ENCODE peak calls at places on chromosomes 12 and 14, in eight cellular contexts. T is Panc1, X is mammary epithelial cell, L is upper lobe of left lung, A is Karpas-422, I is fibroblast of lung, U is tibial artery, Z is cardiac muscle cell. N is an unnamed sample.

GRCh38 chr14:74552623-74553022 is 59.1 kb downstream of the ISCA2 start:
- DNase-seq in Z (no peak), X (no peak), A (no peak), I (peak), L (peak), T (no peak), U (peak), N (peak)

GRCh38 chr14:29463727-29464370 is 463.8 kb downstream of the PRKD1 start:
- DNase-seq in L (no peak), Z (peak), U (no peak), I (peak), X (no peak), T (no peak), A (no peak), N (no peak)

GRCh38 chr12:93593833-93594232 is 21.4 kb downstream of the SOCS2 start:
- DNase-seq in I (no peak), Z (no peak), T (no peak), L (no peak), X (no peak), U (no peak), A (no peak), N (no peak)

GRCh38 chr12:5085896-5086295 is 42.2 kb downstream of the KCNA5 start:
- DNase-seq in A (no peak), T (no peak), Z (no peak), X (peak), U (no peak), L (no peak), I (peak), N (no peak)

GRCh38 chr12:57896437-57897201 is 44.7 kb upstream of the ATP23 start:
- DNase-seq in A (no peak), L (peak), U (peak), X (no peak), T (peak), Z (peak), I (peak), N (peak)

GRCh38 chr12:106906715-106907114 is 49.0 kb upstream of the TMEM263 start:
- DNase-seq in L (no peak), I (no peak), Z (no peak), A (no peak), U (no peak), T (no peak), X (no peak), N (no peak)

GRCh38 chr12:32266756-32267155 is 132.6 kb upstream of the FGD4 start:
- DNase-seq in A (no peak), U (no peak), L (no peak), Z (no peak), T (no peak), I (no peak), X (no peak), N (no peak)

GRCh38 chr12:49147384-49147783 is 16.2 kb upstream of the TUBA1B start:
- DNase-seq in X (no peak), U (no peak), A (no peak), T (no peak), I (no peak), Z (no peak), L (no peak), N (no peak)

GRCh38 chr14:88323520-88324199 is 591 bp upstream of the KCNK10 start:
- DNase-seq in A (peak), I (peak), T (no peak), L (no peak), U (no peak), X (no peak), Z (peak), N (no peak)

GRCh38 chr14:50821471-50822464 is 9.2 kb downstream of the NIN start:
- DNase-seq in L (peak), T (no peak), X (peak), I (no peak), U (no peak), Z (no peak), A (peak), N (no peak)

GRCh38 chr12:57300961-57301584 is 50.1 kb upstream of the STAC3 start:
- DNase-seq in Z (no peak), I (no peak), U (no peak), L (no peak), T (no peak), A (no peak), X (no peak), N (no peak)

DNA sequence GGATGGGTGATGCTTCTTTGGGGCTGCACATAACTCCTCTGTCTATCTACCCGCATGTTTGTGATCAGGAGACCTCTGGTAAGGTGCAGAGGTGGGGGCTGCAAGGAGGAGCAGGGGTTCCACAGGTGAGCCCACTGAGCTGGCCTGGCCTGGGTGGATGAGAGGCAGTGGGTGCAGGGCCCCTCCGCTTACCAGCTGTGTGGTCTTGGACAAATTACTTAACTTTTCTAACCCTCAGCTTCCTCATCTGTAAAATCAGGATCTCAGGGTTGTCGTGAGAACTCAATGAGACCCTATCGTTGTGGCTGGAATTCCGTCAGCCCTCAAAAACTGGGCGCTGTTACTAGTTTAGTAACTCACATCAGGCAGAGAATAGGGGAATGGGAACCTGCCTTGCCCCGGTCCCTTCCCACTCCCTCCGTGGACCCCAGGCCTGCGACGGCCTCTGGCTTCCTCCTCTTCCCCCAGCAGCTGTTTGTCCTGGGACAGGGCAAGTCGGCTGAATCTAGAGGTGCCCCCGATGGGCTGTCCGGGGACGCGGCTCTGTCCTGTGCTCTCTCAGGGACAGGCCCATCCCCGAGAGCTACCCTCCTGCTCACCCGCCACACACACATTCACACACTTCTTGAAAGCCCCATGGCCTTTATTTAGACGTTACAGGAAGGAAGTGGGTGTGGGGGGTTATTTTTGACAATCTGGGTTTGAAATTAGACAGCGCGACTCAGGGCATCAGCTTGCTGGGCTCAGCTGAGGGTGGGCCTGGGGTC is 7.6 kb downstream of the PTPN6 start:
- DNase-seq in X (no peak), L (no peak), Z (no peak), A (peak), I (no peak), U (peak), T (no peak), N (no peak)
- H3K27ac ChIP-seq in X (no peak), L (peak), Z (peak), A (peak), I (no peak), U (no peak), T (no peak), N (no peak)

DNA sequence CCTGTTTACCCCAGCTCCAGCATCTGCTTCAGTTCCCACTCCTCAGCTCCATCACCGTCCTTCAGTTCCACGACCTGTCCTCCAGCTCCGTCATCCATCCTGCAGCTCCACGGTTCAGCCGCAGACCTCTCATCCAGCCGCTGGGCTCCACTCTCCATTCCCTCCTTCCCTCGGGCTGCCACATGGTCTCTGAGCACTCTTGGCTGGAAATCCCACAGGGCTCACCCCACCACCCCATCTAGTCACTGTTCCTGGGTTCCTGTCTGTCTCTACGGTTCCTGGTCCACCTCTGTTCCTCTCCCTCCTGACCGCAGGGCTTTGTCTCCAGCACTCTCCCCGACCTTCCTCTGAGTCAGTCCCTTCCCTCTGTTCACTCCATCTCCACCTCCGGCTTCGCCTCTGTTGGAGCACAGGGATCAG is 3.2 kb upstream of the P3H3 start:
- DNase-seq in A (no peak), U (no peak), X (peak), Z (no peak), I (peak), T (no peak), L (no peak), N (no peak)
- H3K27ac ChIP-seq in A (no peak), U (no peak), X (no peak), Z (no peak), I (peak), T (no peak), L (no peak), N (no peak)

GRCh38 chr12:108637222-108637621 is 3.5 kb upstream of the SELPLG start:
- DNase-seq in X (no peak), I (no peak), T (no peak), L (no peak), A (no peak), U (peak), Z (no peak), N (no peak)
- H3K27ac ChIP-seq in X (no peak), I (no peak), T (no peak), L (no peak), A (peak), U (no peak), Z (no peak), N (no peak)

GRCh38 chr12:76187177-76187576 is 102.7 kb upstream of the NAP1L1 start:
- DNase-seq in X (no peak), U (no peak), L (no peak), A (no peak), I (no peak), Z (no peak), T (no peak), N (no peak)

GRCh38 chr12:76193961-76194360 is 109.5 kb upstream of the NAP1L1 start:
- DNase-seq in I (no peak), X (no peak), T (no peak), U (no peak), Z (no peak), L (no peak), A (no peak), N (no peak)

GRCh38 chr12:76186507-76186906 is 102.0 kb upstream of the NAP1L1 start:
- DNase-seq in L (no peak), U (no peak), I (peak), T (no peak), Z (no peak), X (no peak), A (no peak), N (no peak)

GRCh38 chr12:76192416-76192815 is 107.9 kb upstream of the NAP1L1 start:
- DNase-seq in Z (no peak), U (no peak), T (no peak), I (no peak), A (no peak), X (no peak), L (no peak), N (no peak)

DNA sequence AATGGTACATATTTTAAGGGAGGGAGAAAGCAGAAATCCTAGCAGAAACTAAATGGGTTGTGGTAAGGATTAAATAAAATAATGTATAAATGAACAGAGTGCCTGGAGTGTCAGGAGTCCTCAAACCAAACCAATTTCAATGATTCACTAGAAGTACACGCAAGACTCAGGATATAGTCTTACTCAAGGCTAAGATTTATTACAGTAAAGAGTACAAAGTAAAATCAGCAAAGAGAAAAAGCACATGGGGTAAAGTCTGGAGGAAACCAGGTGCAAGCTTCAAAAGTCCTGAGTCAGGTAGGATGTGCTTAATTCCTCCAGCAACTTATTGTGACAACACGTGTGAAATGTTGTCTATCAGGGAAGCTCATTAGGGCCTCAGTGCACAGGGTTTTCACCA is 105.8 kb upstream of the NAP1L1 start:
- DNase-seq in X (no peak), L (no peak), I (no peak), T (no peak), A (no peak), Z (no peak), U (no peak), N (no peak)
- H3K27ac ChIP-seq in X (no peak), L (no peak), I (no peak), T (no peak), A (no peak), Z (no peak), U (no peak), N (no peak)

DNA sequence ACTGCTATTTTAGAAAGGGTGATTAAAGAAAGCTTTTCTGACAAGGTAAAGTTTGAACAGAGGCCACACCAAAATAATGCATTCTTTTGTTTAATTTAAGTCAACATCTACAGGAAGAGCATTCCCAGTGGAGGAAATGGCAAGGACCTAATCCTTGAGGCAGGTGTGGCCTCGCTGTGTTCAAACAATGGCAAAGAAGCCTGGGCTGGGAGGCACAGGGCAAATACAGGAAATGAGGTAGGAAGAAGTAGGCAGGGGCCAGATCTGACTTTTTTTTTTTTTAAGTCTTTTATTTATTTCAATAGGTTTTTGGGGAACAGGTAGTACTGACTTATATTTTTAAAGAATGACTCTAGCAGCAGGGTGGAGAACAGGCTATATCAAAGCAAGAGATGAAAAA is 53.5 kb downstream of the ARMH4 start:
- DNase-seq in I (no peak), X (no peak), L (no peak), T (no peak), U (no peak), Z (no peak), A (no peak), N (no peak)
- H3K27ac ChIP-seq in I (no peak), X (no peak), L (no peak), T (no peak), U (no peak), Z (no peak), A (no peak), N (peak)

DNA sequence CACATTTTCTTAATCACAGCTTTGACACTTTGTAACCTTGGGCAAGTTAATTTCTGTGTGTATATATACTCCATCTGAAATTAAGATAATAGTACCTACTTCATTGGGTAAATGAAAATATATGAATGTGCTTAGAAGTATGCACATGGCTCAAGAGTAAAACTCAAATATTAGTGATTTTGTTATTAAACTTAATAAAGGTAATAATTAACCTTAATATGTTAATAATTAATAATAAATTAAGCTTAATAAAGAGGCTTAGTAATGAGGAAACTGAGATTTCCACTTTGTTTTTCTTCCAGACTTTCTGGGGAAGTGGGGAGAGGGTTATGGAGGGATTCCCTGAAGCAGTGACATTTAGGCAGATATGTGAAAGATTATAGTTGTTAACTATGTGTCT is 19.8 kb downstream of the USP15 start:
- DNase-seq in Z (no peak), U (no peak), I (no peak), L (no peak), T (no peak), A (no peak), X (no peak), N (no peak)
- H3K27ac ChIP-seq in Z (no peak), U (no peak), I (no peak), L (no peak), T (no peak), A (no peak), X (no peak), N (no peak)

DNA sequence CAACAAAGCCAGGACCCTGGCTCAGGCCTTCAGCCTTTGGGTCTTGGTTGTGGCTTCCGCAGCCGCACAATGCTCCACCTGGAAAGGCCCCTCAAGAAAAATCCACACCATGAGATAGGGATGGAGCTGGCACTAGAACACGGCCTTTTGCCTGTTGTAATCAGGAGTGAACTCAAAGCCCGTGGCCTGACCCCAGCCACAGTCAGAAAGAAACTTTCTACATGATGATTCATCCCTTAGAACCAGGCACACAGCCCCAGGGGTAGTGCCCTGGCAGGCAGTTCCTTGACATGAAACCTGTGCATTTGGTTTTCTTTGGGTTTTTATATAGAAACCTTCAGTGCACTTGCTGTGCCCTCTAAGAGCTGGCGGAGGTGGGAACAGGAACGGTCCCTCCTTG is 5.1 kb downstream of the CLMN start:
- DNase-seq in I (peak), X (peak), A (peak), L (peak), U (no peak), T (no peak), Z (no peak), N (no peak)
- H3K27ac ChIP-seq in I (no peak), X (peak), A (peak), L (peak), U (peak), T (peak), Z (no peak), N (peak)

DNA sequence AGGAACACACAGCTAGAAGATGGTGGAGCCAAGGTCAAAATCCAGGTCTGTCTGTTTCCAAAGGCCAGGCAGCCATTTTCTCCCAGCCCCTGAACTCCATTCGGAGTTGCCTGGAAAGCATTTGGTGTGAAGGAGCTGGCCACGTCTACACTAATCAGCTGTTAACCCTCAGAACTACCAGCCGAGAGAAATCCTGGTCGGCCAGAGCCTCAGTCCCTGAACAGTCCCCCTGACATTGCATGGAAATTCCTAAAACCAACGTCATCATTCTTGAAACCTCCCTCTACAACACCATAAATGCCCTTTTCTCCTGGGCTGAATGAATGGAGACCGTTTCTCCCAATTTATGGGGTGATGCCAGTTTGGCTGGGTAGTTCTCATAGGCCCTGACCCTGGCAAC is 245.6 kb downstream of the SLC41A2 start:
- DNase-seq in Z (no peak), L (no peak), A (no peak), X (no peak), I (peak), T (no peak), U (no peak), N (no peak)
- H3K27ac ChIP-seq in Z (peak), L (no peak), A (no peak), X (no peak), I (no peak), T (no peak), U (no peak), N (no peak)